ENCODE peak calls at places on chromosomes 16 and 17, in six cellular contexts. One of them, this sample, is unnamed. For H3K4me1, the result is how much of the 10 kb centered on the place peaks cover.

GRCh38 chr16:5056347-5056746 is 9.4 kb downstream of the C16orf89 start:
- DNase-seq in foreskin keratinocyte: no peak
- DNase-seq in colonic mucosa: peak
- DNase-seq in CD4-positive, CD25-positive, alpha-beta regulatory T cell: peak
- DNase-seq in breast epithelium: no peak
- DNase-seq in SJSA1: no peak
- DNase-seq in this sample: no peak

GRCh38 chr17:42387663-42388380 is 420 bp downstream of the STAT3 start:
- DNase-seq in foreskin keratinocyte: no peak
- DNase-seq in colonic mucosa: peak
- DNase-seq in CD4-positive, CD25-positive, alpha-beta regulatory T cell: peak
- DNase-seq in breast epithelium: peak
- DNase-seq in SJSA1: no peak
- DNase-seq in this sample: peak

GRCh38 chr17:1485311-1485747 is 7.2 kb downstream of the MYO1C start:
- DNase-seq in foreskin keratinocyte: no peak
- DNase-seq in colonic mucosa: peak
- DNase-seq in CD4-positive, CD25-positive, alpha-beta regulatory T cell: no peak
- DNase-seq in breast epithelium: no peak
- DNase-seq in SJSA1: no peak
- DNase-seq in this sample: peak

GRCh38 chr16:533391-534088 is 6.0 kb downstream of the CAPN15 start:
- DNase-seq in foreskin keratinocyte: no peak
- DNase-seq in colonic mucosa: peak
- DNase-seq in CD4-positive, CD25-positive, alpha-beta regulatory T cell: no peak
- DNase-seq in breast epithelium: no peak
- DNase-seq in SJSA1: no peak
- DNase-seq in this sample: no peak

GRCh38 chr16:71263581-71263980 is 25.6 kb downstream of the CMTR2 start:
- DNase-seq in foreskin keratinocyte: no peak
- DNase-seq in colonic mucosa: no peak
- DNase-seq in CD4-positive, CD25-positive, alpha-beta regulatory T cell: no peak
- DNase-seq in breast epithelium: no peak
- DNase-seq in SJSA1: no peak
- DNase-seq in this sample: no peak

GRCh38 chr17:2396568-2397246 is 4.2 kb downstream of the MNT start:
- DNase-seq in foreskin keratinocyte: peak
- DNase-seq in colonic mucosa: peak
- DNase-seq in CD4-positive, CD25-positive, alpha-beta regulatory T cell: peak
- DNase-seq in breast epithelium: peak
- DNase-seq in SJSA1: peak
- DNase-seq in this sample: peak

GRCh38 chr16:15482068-15482747 is 47.8 kb downstream of the BMERB1 start:
- DNase-seq in foreskin keratinocyte: peak
- DNase-seq in colonic mucosa: peak
- DNase-seq in CD4-positive, CD25-positive, alpha-beta regulatory T cell: peak
- DNase-seq in breast epithelium: peak
- DNase-seq in SJSA1: peak
- DNase-seq in this sample: peak

GRCh38 chr17:57466042-57466471 is 209.7 kb downstream of the MSI2 start:
- DNase-seq in foreskin keratinocyte: no peak
- DNase-seq in colonic mucosa: no peak
- DNase-seq in CD4-positive, CD25-positive, alpha-beta regulatory T cell: no peak
- DNase-seq in breast epithelium: no peak
- DNase-seq in SJSA1: no peak
- DNase-seq in this sample: no peak

GRCh38 chr17:34241062-34241461 is 14.0 kb upstream of the CCL2 start:
- DNase-seq in foreskin keratinocyte: no peak
- DNase-seq in colonic mucosa: peak
- DNase-seq in CD4-positive, CD25-positive, alpha-beta regulatory T cell: no peak
- DNase-seq in breast epithelium: no peak
- DNase-seq in SJSA1: no peak
- DNase-seq in this sample: peak

GRCh38 chr16:2231016-2231931 is 5.0 kb upstream of the DNASE1L2 start:
- DNase-seq in foreskin keratinocyte: peak
- DNase-seq in colonic mucosa: no peak
- DNase-seq in CD4-positive, CD25-positive, alpha-beta regulatory T cell: no peak
- DNase-seq in breast epithelium: no peak
- DNase-seq in SJSA1: no peak
- DNase-seq in this sample: peak

GRCh38 chr17:34499576-34499975 is 79.8 kb upstream of the TMEM132E start:
- DNase-seq in foreskin keratinocyte: peak
- DNase-seq in colonic mucosa: no peak
- DNase-seq in CD4-positive, CD25-positive, alpha-beta regulatory T cell: peak
- DNase-seq in breast epithelium: no peak
- DNase-seq in SJSA1: no peak
- DNase-seq in this sample: no peak

GRCh38 chr16:1884155-1884760 is 12.3 kb upstream of the MEIOB start:
- DNase-seq in foreskin keratinocyte: no peak
- DNase-seq in colonic mucosa: peak
- DNase-seq in CD4-positive, CD25-positive, alpha-beta regulatory T cell: peak
- DNase-seq in breast epithelium: no peak
- DNase-seq in SJSA1: no peak
- DNase-seq in this sample: no peak

GRCh38 chr17:46044286-46044928 is 45.4 kb downstream of the STH start:
- DNase-seq in foreskin keratinocyte: peak
- DNase-seq in colonic mucosa: peak
- DNase-seq in CD4-positive, CD25-positive, alpha-beta regulatory T cell: peak
- DNase-seq in breast epithelium: peak
- DNase-seq in SJSA1: peak
- DNase-seq in this sample: peak

GRCh38 chr17:81713556-81714411 is 1.7 kb downstream of the SLC25A10 start:
- DNase-seq in foreskin keratinocyte: no peak
- DNase-seq in colonic mucosa: peak
- DNase-seq in CD4-positive, CD25-positive, alpha-beta regulatory T cell: no peak
- DNase-seq in breast epithelium: no peak
- DNase-seq in SJSA1: no peak
- DNase-seq in this sample: no peak

GRCh38 chr16:47493358-47494337 is 32.5 kb downstream of the PHKB start:
- DNase-seq in foreskin keratinocyte: no peak
- DNase-seq in colonic mucosa: no peak
- DNase-seq in CD4-positive, CD25-positive, alpha-beta regulatory T cell: peak
- DNase-seq in breast epithelium: no peak
- DNase-seq in SJSA1: no peak
- DNase-seq in this sample: no peak

GRCh38 chr16:80614908-80615696 is 74.3 kb downstream of the DYNLRB2 start:
- DNase-seq in foreskin keratinocyte: peak
- DNase-seq in colonic mucosa: no peak
- DNase-seq in CD4-positive, CD25-positive, alpha-beta regulatory T cell: no peak
- DNase-seq in breast epithelium: no peak
- DNase-seq in SJSA1: no peak
- DNase-seq in this sample: no peak

GRCh38 chr16:4376126-4376819 is 4.6 kb downstream of the VASN start:
- DNase-seq in foreskin keratinocyte: no peak
- DNase-seq in colonic mucosa: peak
- DNase-seq in CD4-positive, CD25-positive, alpha-beta regulatory T cell: no peak
- DNase-seq in breast epithelium: peak
- DNase-seq in SJSA1: peak
- DNase-seq in this sample: peak

GRCh38 chr17:29045734-29046133 is 2.8 kb downstream of the PIPOX start:
- DNase-seq in foreskin keratinocyte: no peak
- DNase-seq in colonic mucosa: no peak
- DNase-seq in CD4-positive, CD25-positive, alpha-beta regulatory T cell: no peak
- DNase-seq in breast epithelium: no peak
- DNase-seq in SJSA1: no peak
- DNase-seq in this sample: no peak

GRCh38 chr17:47265983-47266541 is 12.4 kb downstream of the ITGB3 start:
- DNase-seq in foreskin keratinocyte: no peak
- DNase-seq in colonic mucosa: no peak
- DNase-seq in CD4-positive, CD25-positive, alpha-beta regulatory T cell: no peak
- DNase-seq in breast epithelium: no peak
- DNase-seq in SJSA1: peak
- DNase-seq in this sample: no peak

GRCh38 chr17:30101686-30102390 is 14.8 kb upstream of the NSRP1 start:
- DNase-seq in foreskin keratinocyte: no peak
- DNase-seq in colonic mucosa: no peak
- DNase-seq in CD4-positive, CD25-positive, alpha-beta regulatory T cell: no peak
- DNase-seq in breast epithelium: no peak
- DNase-seq in SJSA1: no peak
- DNase-seq in this sample: no peak

GRCh38 chr17:48746916-48747444 is 18.4 kb upstream of the HOXB13 start:
- DNase-seq in foreskin keratinocyte: no peak
- DNase-seq in colonic mucosa: no peak
- DNase-seq in CD4-positive, CD25-positive, alpha-beta regulatory T cell: no peak
- DNase-seq in breast epithelium: no peak
- DNase-seq in SJSA1: no peak
- DNase-seq in this sample: no peak

GRCh38 chr17:32102172-32102571 is 40.1 kb upstream of the RHOT1 start:
- DNase-seq in foreskin keratinocyte: no peak
- DNase-seq in colonic mucosa: no peak
- DNase-seq in CD4-positive, CD25-positive, alpha-beta regulatory T cell: no peak
- DNase-seq in breast epithelium: no peak
- DNase-seq in SJSA1: no peak
- DNase-seq in this sample: no peak

GRCh38 chr17:79752175-79752574 is 21.4 kb downstream of the ENPP7 start:
- DNase-seq in foreskin keratinocyte: no peak
- DNase-seq in colonic mucosa: no peak
- DNase-seq in CD4-positive, CD25-positive, alpha-beta regulatory T cell: no peak
- DNase-seq in breast epithelium: no peak
- DNase-seq in SJSA1: no peak
- DNase-seq in this sample: no peak

GRCh38 chr16:68981971-68982370 is 123.5 kb upstream of the HAS3 start:
- DNase-seq in foreskin keratinocyte: no peak
- DNase-seq in colonic mucosa: no peak
- DNase-seq in CD4-positive, CD25-positive, alpha-beta regulatory T cell: no peak
- DNase-seq in breast epithelium: no peak
- DNase-seq in SJSA1: no peak
- DNase-seq in this sample: no peak

GRCh38 chr16:31010539-31010938 is at the start of gene STX1B:
- DNase-seq in foreskin keratinocyte: no peak
- DNase-seq in colonic mucosa: no peak
- DNase-seq in CD4-positive, CD25-positive, alpha-beta regulatory T cell: peak
- DNase-seq in breast epithelium: no peak
- DNase-seq in SJSA1: no peak
- DNase-seq in this sample: no peak

GRCh38 chr17:55661963-55662834 is 60.5 kb downstream of the TMEM100 start:
- DNase-seq in foreskin keratinocyte: no peak
- DNase-seq in colonic mucosa: no peak
- DNase-seq in CD4-positive, CD25-positive, alpha-beta regulatory T cell: no peak
- DNase-seq in breast epithelium: no peak
- DNase-seq in SJSA1: no peak
- DNase-seq in this sample: no peak

GRCh38 chr17:79005063-79005861 is 4.3 kb downstream of the CANT1 start:
- DNase-seq in foreskin keratinocyte: no peak
- DNase-seq in colonic mucosa: peak
- DNase-seq in CD4-positive, CD25-positive, alpha-beta regulatory T cell: peak
- DNase-seq in breast epithelium: peak
- DNase-seq in SJSA1: no peak
- DNase-seq in this sample: peak

GRCh38 chr17:61805399-61805798 is 57.9 kb downstream of the BRIP1 start:
- DNase-seq in foreskin keratinocyte: peak
- DNase-seq in colonic mucosa: no peak
- DNase-seq in CD4-positive, CD25-positive, alpha-beta regulatory T cell: no peak
- DNase-seq in breast epithelium: no peak
- DNase-seq in SJSA1: no peak
- DNase-seq in this sample: no peak

GRCh38 chr17:15655162-15655561 is 28.9 kb downstream of the TRIM16 start:
- DNase-seq in foreskin keratinocyte: peak
- DNase-seq in colonic mucosa: no peak
- DNase-seq in CD4-positive, CD25-positive, alpha-beta regulatory T cell: no peak
- DNase-seq in breast epithelium: no peak
- DNase-seq in SJSA1: peak
- DNase-seq in this sample: no peak

GRCh38 chr16:87855852-87856715 is 13.2 kb downstream of the SLC7A5 start:
- DNase-seq in foreskin keratinocyte: no peak
- DNase-seq in colonic mucosa: peak
- DNase-seq in CD4-positive, CD25-positive, alpha-beta regulatory T cell: peak
- DNase-seq in breast epithelium: peak
- DNase-seq in SJSA1: no peak
- DNase-seq in this sample: peak
- H3K4me1 ChIP-seq in foreskin keratinocyte: under half
- H3K4me1 ChIP-seq in colonic mucosa: under half
- H3K4me1 ChIP-seq in CD4-positive, CD25-positive, alpha-beta regulatory T cell: half or more
- H3K4me1 ChIP-seq in breast epithelium: under half
- H3K4me1 ChIP-seq in SJSA1: half or more
- H3K4me1 ChIP-seq in this sample: under half

GRCh38 chr17:75832164-75832651 is 12.0 kb downstream of the UNC13D start:
- DNase-seq in foreskin keratinocyte: no peak
- DNase-seq in colonic mucosa: no peak
- DNase-seq in CD4-positive, CD25-positive, alpha-beta regulatory T cell: peak
- DNase-seq in breast epithelium: no peak
- DNase-seq in SJSA1: no peak
- DNase-seq in this sample: no peak

GRCh38 chr17:75830168-75831031 is 13.8 kb downstream of the UNC13D start:
- DNase-seq in foreskin keratinocyte: no peak
- DNase-seq in colonic mucosa: peak
- DNase-seq in CD4-positive, CD25-positive, alpha-beta regulatory T cell: no peak
- DNase-seq in breast epithelium: no peak
- DNase-seq in SJSA1: no peak
- DNase-seq in this sample: no peak

GRCh38 chr17:75832652-75833400 is 11.4 kb downstream of the UNC13D start:
- DNase-seq in foreskin keratinocyte: no peak
- DNase-seq in colonic mucosa: no peak
- DNase-seq in CD4-positive, CD25-positive, alpha-beta regulatory T cell: peak
- DNase-seq in breast epithelium: no peak
- DNase-seq in SJSA1: no peak
- DNase-seq in this sample: no peak

GRCh38 chr17:75829747-75830146 is 14.5 kb downstream of the UNC13D start:
- DNase-seq in foreskin keratinocyte: no peak
- DNase-seq in colonic mucosa: no peak
- DNase-seq in CD4-positive, CD25-positive, alpha-beta regulatory T cell: no peak
- DNase-seq in breast epithelium: no peak
- DNase-seq in SJSA1: no peak
- DNase-seq in this sample: no peak

GRCh38 chr17:75831032-75831567 is 13.1 kb downstream of the UNC13D start:
- DNase-seq in foreskin keratinocyte: no peak
- DNase-seq in colonic mucosa: no peak
- DNase-seq in CD4-positive, CD25-positive, alpha-beta regulatory T cell: no peak
- DNase-seq in breast epithelium: no peak
- DNase-seq in SJSA1: no peak
- DNase-seq in this sample: no peak
- H3K4me1 ChIP-seq in foreskin keratinocyte: under half
- H3K4me1 ChIP-seq in colonic mucosa: under half
- H3K4me1 ChIP-seq in CD4-positive, CD25-positive, alpha-beta regulatory T cell: under half
- H3K4me1 ChIP-seq in breast epithelium: under half
- H3K4me1 ChIP-seq in SJSA1: under half
- H3K4me1 ChIP-seq in this sample: under half

GRCh38 chr16:75105306-75106061 is 11.1 kb downstream of the LDHD start:
- DNase-seq in foreskin keratinocyte: no peak
- DNase-seq in colonic mucosa: peak
- DNase-seq in CD4-positive, CD25-positive, alpha-beta regulatory T cell: no peak
- DNase-seq in breast epithelium: no peak
- DNase-seq in SJSA1: no peak
- DNase-seq in this sample: peak
- H3K4me1 ChIP-seq in foreskin keratinocyte: under half
- H3K4me1 ChIP-seq in colonic mucosa: under half
- H3K4me1 ChIP-seq in CD4-positive, CD25-positive, alpha-beta regulatory T cell: half or more
- H3K4me1 ChIP-seq in breast epithelium: under half
- H3K4me1 ChIP-seq in SJSA1: under half
- H3K4me1 ChIP-seq in this sample: half or more

GRCh38 chr16:51757921-51758479 is 606.9 kb upstream of the SALL1 start:
- DNase-seq in foreskin keratinocyte: no peak
- DNase-seq in colonic mucosa: no peak
- DNase-seq in CD4-positive, CD25-positive, alpha-beta regulatory T cell: no peak
- DNase-seq in breast epithelium: no peak
- DNase-seq in SJSA1: no peak
- DNase-seq in this sample: no peak
- H3K4me1 ChIP-seq in foreskin keratinocyte: under half
- H3K4me1 ChIP-seq in colonic mucosa: under half
- H3K4me1 ChIP-seq in CD4-positive, CD25-positive, alpha-beta regulatory T cell: under half
- H3K4me1 ChIP-seq in breast epithelium: under half
- H3K4me1 ChIP-seq in SJSA1: under half
- H3K4me1 ChIP-seq in this sample: under half